ENCODE peak calls at places on chromosomes 3 and 15, in five cellular contexts. H, A, E, F and N are unnamed samples.

GRCh38 chr3:196207833-196208607 is 3.2 kb downstream of the ZDHHC19 start:
- DNase-seq in A (no peak), E (peak), F (no peak), H (no peak), N (no peak)

GRCh38 chr15:71567173-71567572 is 243.2 kb upstream of the NR2E3 start:
- DNase-seq in F (no peak), H (no peak), E (no peak), A (no peak), N (no peak)

GRCh38 chr3:25313286-25313685 is 114.8 kb upstream of the RARB start:
- DNase-seq in E (no peak), F (no peak), H (no peak), A (no peak), N (no peak)

GRCh38 chr3:64166584-64167155 is 58.6 kb downstream of the PRICKLE2 start:
- DNase-seq in H (no peak), F (no peak), E (no peak), A (no peak), N (peak)

GRCh38 chr15:40232625-40233070 is 6.2 kb upstream of the PAK6 start:
- DNase-seq in E (no peak), F (no peak), A (no peak), H (no peak), N (no peak)

GRCh38 chr3:103791786-103792515 is 1357.1 kb downstream of the ZPLD1 start:
- DNase-seq in A (no peak), F (no peak), H (no peak), E (no peak), N (no peak)

GRCh38 chr3:127039719-127040118 is 56.8 kb downstream of the PLXNA1 start:
- DNase-seq in A (no peak), F (no peak), H (no peak), E (no peak), N (no peak)

GRCh38 chr3:177196473-177197040 is 725 bp downstream of the TBL1XR1 start:
- DNase-seq in F (peak), E (peak), H (peak), A (no peak), N (no peak)

GRCh38 chr15:46709461-46709860 is 1007.8 kb upstream of the SEMA6D start:
- DNase-seq in E (no peak), A (no peak), F (no peak), H (no peak), N (no peak)

GRCh38 chr3:14304101-14305045 is 98.0 kb upstream of the SLC6A6 start:
- DNase-seq in F (peak), E (no peak), A (no peak), H (peak), N (no peak)

GRCh38 chr3:56557815-56558170 is 818 bp downstream of the CCDC66 start:
- DNase-seq in E (no peak), A (no peak), F (no peak), H (no peak), N (no peak)

GRCh38 chr3:76383781-76384180 is 598.4 kb upstream of the ZNF717 start:
- DNase-seq in F (peak), E (no peak), A (no peak), H (no peak), N (no peak)

GRCh38 chr3:152375546-152375945 is 106.8 kb downstream of the MBNL1 start:
- DNase-seq in E (no peak), F (no peak), A (no peak), H (no peak), N (no peak)

GRCh38 chr15:63478243-63478642 is 26.1 kb upstream of the USP3 start:
- DNase-seq in H (no peak), F (no peak), E (no peak), A (no peak), N (no peak)

GRCh38 chr3:159074756-159075155 is 272.9 kb downstream of the MFSD1 start:
- DNase-seq in E (no peak), A (no peak), H (no peak), F (no peak), N (no peak)

GRCh38 chr3:99410789-99411311 is 227.5 kb upstream of the COL8A1 start:
- DNase-seq in F (no peak), A (peak), E (no peak), H (no peak), N (peak)

GRCh38 chr3:114454592-114455251 is 160.9 kb downstream of the TIGIT start:
- DNase-seq in A (no peak), H (no peak), E (no peak), F (peak), N (no peak)

GRCh38 chr3:94272030-94272429 is 209.2 kb downstream of the NSUN3 start:
- DNase-seq in A (no peak), F (no peak), E (no peak), H (no peak), N (no peak)

GRCh38 chr15:48005921-48006541 is 114.8 kb upstream of the SLC24A5 start:
- DNase-seq in A (no peak), E (no peak), F (no peak), H (no peak), N (no peak)

GRCh38 chr15:99002226-99002625 is 5.4 kb downstream of the PGPEP1L start:
- DNase-seq in F (no peak), E (no peak), H (no peak), A (no peak), N (no peak)

GRCh38 chr3:113746955-113747718 is at the start of gene ATP6V1A:
- DNase-seq in H (peak), A (no peak), E (peak), F (peak), N (no peak)

GRCh38 chr3:124903896-124904879 is 17.0 kb upstream of the ITGB5 start:
- DNase-seq in F (no peak), E (no peak), A (no peak), H (no peak), N (no peak)

GRCh38 chr3:71219744-71220638 is 363.5 kb downstream of the FOXP1 start:
- DNase-seq in F (no peak), H (no peak), E (no peak), A (no peak), N (no peak)

GRCh38 chr15:81195339-81195864 is 1.3 kb upstream of the IL16 start:
- DNase-seq in F (no peak), E (no peak), H (no peak), A (no peak), N (no peak)

GRCh38 chr15:69421498-69421897 is 7.3 kb downstream of the KIF23 start:
- DNase-seq in F (no peak), A (no peak), E (no peak), H (no peak), N (no peak)

GRCh38 chr15:67859331-67859946 is 19.6 kb upstream of the RNU6-1 start:
- DNase-seq in F (no peak), A (no peak), H (no peak), E (no peak), N (no peak)

GRCh38 chr15:97904196-97904572 is 56.3 kb upstream of the ARRDC4 start:
- DNase-seq in H (peak), E (peak), A (peak), F (peak), N (peak)

GRCh38 chr3:39423571-39423970 is 17.1 kb downstream of the RPSA start:
- DNase-seq in A (no peak), E (no peak), F (no peak), H (no peak), N (no peak)

GRCh38 chr15:89463113-89463512 is 33.3 kb downstream of the RHCG start:
- DNase-seq in F (no peak), A (no peak), H (no peak), E (no peak), N (no peak)

GRCh38 chr15:60407406-60407805 is 9.6 kb upstream of the ANXA2 start:
- DNase-seq in A (no peak), E (peak), H (no peak), F (no peak), N (peak)

GRCh38 chr3:26621891-26622633 is 510 bp upstream of the LRRC3B start:
- DNase-seq in H (peak), A (no peak), F (no peak), E (no peak), N (no peak)

GRCh38 chr3:71779674-71780377 is 5.1 kb downstream of the PROK2 start:
- DNase-seq in A (no peak), E (no peak), H (no peak), F (no peak), N (no peak)

GRCh38 chr15:39135989-39136388 is 444.9 kb upstream of the THBS1 start:
- DNase-seq in A (peak), F (no peak), H (no peak), E (no peak), N (peak)

GRCh38 chr3:16124636-16125035 is 49.8 kb upstream of the GALNT15 start:
- DNase-seq in A (peak), F (no peak), H (no peak), E (no peak), N (peak)

GRCh38 chr3:188323067-188323842 is 169.3 kb downstream of the LPP start:
- DNase-seq in H (no peak), F (no peak), E (no peak), A (no peak), N (no peak)

GRCh38 chr15:75065467-75065850 is 42.1 kb downstream of the PPCDC start:
- DNase-seq in A (no peak), F (no peak), E (no peak), H (no peak), N (no peak)

GRCh38 chr3:136925425-136926190 is 32.2 kb upstream of the IL20RB start:
- DNase-seq in E (no peak), F (no peak), A (no peak), H (no peak), N (no peak)

GRCh38 chr3:167936010-167936409 is 159.7 kb downstream of the GOLIM4 start:
- DNase-seq in H (peak), F (peak), E (no peak), A (no peak), N (no peak)

GRCh38 chr3:177921153-177921552 is 615.1 kb upstream of the KCNMB2 start:
- DNase-seq in E (no peak), F (no peak), H (no peak), A (no peak), N (no peak)

GRCh38 chr3:123285479-123285878 is 83.7 kb downstream of the SEC22A start:
- DNase-seq in E (no peak), F (no peak), A (no peak), H (no peak), N (no peak)

GRCh38 chr3:123285066-123285465 is 83.3 kb downstream of the SEC22A start:
- DNase-seq in H (no peak), F (no peak), A (no peak), E (no peak), N (no peak)

GRCh38 chr3:123287051-123287961 is 85.6 kb downstream of the SEC22A start:
- DNase-seq in H (no peak), F (no peak), E (no peak), A (no peak), N (no peak)

GRCh38 chr3:123285931-123286307 is 84.2 kb downstream of the SEC22A start:
- DNase-seq in F (no peak), A (no peak), H (no peak), E (no peak), N (no peak)

GRCh38 chr3:123286308-123287023 is 84.7 kb downstream of the SEC22A start:
- DNase-seq in H (no peak), F (peak), E (peak), A (no peak), N (peak)
- H3K4me3 ChIP-seq in H (no peak), F (no peak), E (no peak), A (no peak), N (no peak)

DNA sequence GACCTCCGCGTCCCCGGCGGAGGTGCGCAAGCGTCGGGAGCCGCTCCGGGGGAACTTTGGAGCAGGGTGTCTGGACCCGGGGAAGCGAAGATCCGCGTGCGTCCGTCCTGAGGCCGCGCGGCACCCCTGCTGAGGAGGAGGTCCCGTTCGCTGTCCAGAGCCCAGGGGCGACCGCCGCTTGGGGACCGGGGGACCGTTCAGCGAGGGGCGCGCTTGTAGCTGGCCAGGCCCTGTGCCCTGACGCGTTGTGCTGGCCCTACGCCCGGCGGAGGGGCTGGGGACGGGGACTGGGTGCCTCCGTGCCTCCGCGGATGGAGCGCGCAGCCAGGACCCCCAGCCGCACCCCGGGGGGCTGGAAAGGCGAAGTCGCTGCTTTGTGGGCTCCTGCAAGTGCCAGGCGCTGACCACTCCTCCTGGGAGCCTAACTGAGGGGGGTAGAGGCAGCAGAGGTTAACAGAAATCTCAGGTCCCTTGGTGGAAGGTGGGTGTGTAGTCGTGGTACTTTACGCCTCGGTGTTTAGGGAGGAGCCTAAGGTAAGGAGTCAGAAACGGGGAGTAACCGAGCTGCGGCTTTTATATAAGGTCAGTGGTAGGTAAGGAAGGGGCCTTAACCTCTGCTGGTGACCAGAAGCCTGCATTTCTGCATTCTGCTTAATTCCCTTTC is at the start of gene PPARG:
- DNase-seq in F (peak), H (no peak), E (peak), A (no peak), N (no peak)
- H3K4me3 ChIP-seq in F (peak), H (peak), E (peak), A (peak), N (peak)

DNA sequence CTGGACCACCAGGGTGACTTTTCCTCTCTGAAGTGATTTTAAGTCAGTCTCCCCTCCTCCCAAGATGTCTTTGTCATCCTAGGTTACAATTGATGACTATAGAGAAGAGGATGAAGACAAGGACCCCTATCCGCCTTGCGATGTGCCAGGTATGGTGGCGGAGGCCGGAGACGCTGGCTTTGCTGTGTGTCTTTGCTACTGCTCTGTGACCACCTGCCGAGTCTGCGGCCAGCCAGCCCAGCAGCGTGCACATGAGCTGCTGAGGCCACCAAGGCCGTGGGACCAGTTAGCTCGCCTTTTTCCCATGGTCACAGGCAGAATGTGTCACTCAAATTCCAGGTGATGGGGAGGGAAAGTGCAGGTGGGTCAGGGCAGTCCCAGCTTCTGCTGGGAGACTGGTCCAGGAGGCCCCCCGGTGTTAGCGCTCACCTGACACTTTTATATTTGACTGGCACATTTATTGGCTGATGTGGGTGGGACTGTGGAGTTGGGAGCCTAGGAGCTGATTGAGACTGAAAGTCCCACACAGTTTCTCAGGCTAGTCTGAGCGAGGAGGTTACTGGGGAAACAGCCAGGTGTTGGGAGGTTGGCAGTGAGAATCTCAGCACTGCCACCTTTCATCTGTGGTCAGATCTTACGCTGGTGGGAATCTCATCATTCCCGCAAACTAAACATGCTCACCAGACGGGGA is 114.1 kb downstream of the CHDH start:
- DNase-seq in H (no peak), A (no peak), E (no peak), F (no peak), N (no peak)
- H3K4me3 ChIP-seq in H (no peak), A (no peak), E (no peak), F (no peak), N (no peak)

DNA sequence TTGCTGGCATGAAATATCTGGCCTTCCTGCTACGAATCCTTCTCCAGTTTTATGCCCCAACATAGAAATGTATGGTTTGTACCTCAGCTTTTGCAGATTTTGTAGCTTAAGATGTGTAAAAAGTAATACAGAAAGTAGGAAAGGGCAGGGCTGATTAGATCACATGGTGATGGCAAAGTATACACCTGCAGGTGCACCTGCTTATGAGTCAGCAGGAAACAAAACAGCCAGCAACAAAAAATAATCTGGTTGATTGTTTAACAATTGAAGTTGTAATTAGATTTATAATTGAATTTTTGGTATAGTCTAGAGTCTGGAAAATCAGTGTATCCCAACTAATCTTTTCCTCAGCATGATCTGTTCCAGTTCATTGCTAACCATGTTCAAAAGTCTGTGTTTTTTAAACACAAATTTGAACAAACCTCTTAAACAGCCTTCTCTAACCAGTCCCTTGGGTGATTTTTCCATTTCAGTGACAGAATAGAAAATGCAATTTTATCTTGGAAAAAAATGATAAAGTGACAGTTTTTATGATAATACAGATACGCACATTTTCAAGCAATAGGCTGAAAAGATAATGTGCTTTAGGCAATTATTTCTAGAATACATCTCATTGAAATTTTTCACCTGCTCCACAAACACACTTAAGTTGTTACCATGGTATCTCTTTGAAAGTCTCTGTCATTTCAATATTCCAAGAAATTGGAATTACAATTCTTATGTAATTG is 477.4 kb downstream of the NAALADL2 start:
- DNase-seq in A (no peak), E (no peak), F (no peak), H (no peak), N (no peak)
- H3K4me3 ChIP-seq in A (no peak), E (no peak), F (no peak), H (no peak), N (no peak)

DNA sequence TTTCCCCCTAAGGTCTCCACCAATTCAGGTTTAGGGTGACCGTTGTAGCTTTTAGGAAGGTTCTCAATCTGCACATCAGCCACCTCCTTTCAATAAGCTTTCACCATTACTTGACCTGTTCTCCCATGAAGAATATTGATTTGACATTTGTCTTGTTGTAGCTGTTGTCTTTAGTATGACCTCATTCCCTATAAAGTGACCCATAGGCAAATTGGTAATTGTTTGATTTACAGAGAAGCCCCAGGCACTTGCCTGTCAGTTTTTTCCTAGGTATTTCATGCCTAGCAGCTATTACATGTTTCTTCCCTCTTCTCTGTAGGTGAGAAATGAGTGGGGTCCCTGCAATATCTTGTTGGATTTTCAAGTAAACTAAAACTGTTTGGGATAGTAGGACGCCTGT is 36.0 kb downstream of the CHD2 start:
- DNase-seq in H (no peak), E (no peak), A (no peak), F (no peak), N (no peak)
- H3K4me3 ChIP-seq in H (no peak), E (no peak), A (no peak), F (no peak), N (no peak)

DNA sequence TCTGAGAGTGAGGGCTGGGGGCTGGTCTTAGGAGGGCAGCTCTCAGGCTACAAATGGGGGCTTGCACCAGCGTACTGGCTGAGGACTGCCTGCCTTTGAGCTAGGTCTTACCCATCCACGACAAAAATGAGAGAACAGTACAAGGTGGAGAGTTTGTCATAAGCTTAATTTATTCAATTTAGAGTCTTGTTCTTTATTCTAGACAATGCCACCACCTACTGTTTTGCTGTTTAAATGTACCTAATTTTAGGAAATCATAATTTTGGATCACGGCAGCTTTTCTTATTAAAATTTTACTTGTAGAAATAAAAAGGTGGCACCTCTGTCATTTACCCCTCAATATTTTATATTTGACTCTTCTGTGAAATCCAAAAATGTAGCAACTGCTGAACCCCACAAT is 88.4 kb downstream of the SLCO3A1 start:
- DNase-seq in A (no peak), E (no peak), F (no peak), H (no peak), N (no peak)
- H3K4me3 ChIP-seq in A (no peak), E (no peak), F (no peak), H (no peak), N (no peak)

GRCh38 chr3:150370129-150370602 is 37.9 kb upstream of the TSC22D2 start:
- DNase-seq in F (peak), H (no peak), A (peak), E (peak), N (peak)
- H3K4me3 ChIP-seq in F (no peak), H (no peak), A (peak), E (peak), N (peak)